ENCODE peak calls at places on chromosomes 5 and 9, in eight cellular contexts. I, C, D, Z, Y, V, S and B are unnamed samples.
A peak's percentile ranks its signal among the peaks of the same experiment; 100 is the strongest.

GRCh38 chr9:77402286-77402685 is 225.0 kb downstream of the VPS13A start:
- DNase-seq in I (no peak), C (no peak), D (peak; percentile 57), Z (no peak), Y (no peak), V (no peak), S (no peak), B (no peak)

GRCh38 chr9:38089387-38090165 is 20.5 kb upstream of the SHB start:
- DNase-seq in I (no peak), C (no peak), D (no peak), Z (no peak), Y (no peak), V (no peak), S (no peak), B (no peak)

GRCh38 chr9:37899041-37899440 is 4.9 kb downstream of the SLC25A51 start:
- DNase-seq in I (no peak), C (no peak), D (peak; percentile 68), Z (no peak), Y (no peak), V (no peak), S (no peak), B (no peak)

GRCh38 chr9:92607088-92607487 is 62.8 kb downstream of the IPPK start:
- DNase-seq in I (no peak), C (no peak), D (peak; percentile 89), Z (no peak), Y (no peak), V (no peak), S (no peak), B (no peak)

GRCh38 chr5:181259283-181259682 is 1.7 kb downstream of the TRIM52 start:
- DNase-seq in I (no peak), C (no peak), D (no peak), Z (no peak), Y (no peak), V (no peak), S (no peak), B (no peak)

GRCh38 chr9:89358376-89358775 is 40.1 kb downstream of the SECISBP2 start:
- DNase-seq in I (no peak), C (no peak), D (no peak), Z (no peak), Y (no peak), V (no peak), S (no peak), B (no peak)

GRCh38 chr5:111694183-111694582 is 62.8 kb downstream of the NREP start:
- DNase-seq in I (no peak), C (no peak), D (peak; percentile 84), Z (no peak), Y (no peak), V (no peak), S (no peak), B (peak; percentile 93)

GRCh38 chr5:139925163-139925562 is 117.9 kb downstream of the NRG2 start:
- DNase-seq in I (no peak), C (no peak), D (no peak), Z (no peak), Y (no peak), V (no peak), S (no peak), B (no peak)

GRCh38 chr9:34650816-34651215 is 1.2 kb upstream of the IL11RA start:
- DNase-seq in I (no peak), C (no peak), D (peak; percentile 25), Z (no peak), Y (no peak), V (no peak), S (no peak), B (no peak)

GRCh38 chr5:23139338-23140171 is 286.4 kb upstream of the CDH12 start:
- DNase-seq in I (no peak), C (no peak), D (peak; percentile 27), Z (no peak), Y (no peak), V (no peak), S (peak; percentile 12), B (peak; percentile 23)
- TF ChIP-seq CTCF in I (peak; percentile 76), C (peak; percentile 33), D (peak; percentile 23), Z (peak; percentile 41), Y (no peak), V (peak; percentile 33), S (peak; percentile 25), B (peak; percentile 60)

GRCh38 chr9:98990181-98990870 is 46.6 kb downstream of the COL15A1 start:
- DNase-seq in I (no peak), C (no peak), D (no peak), Z (no peak), Y (no peak), V (no peak), S (no peak), B (no peak)

GRCh38 chr9:98986866-98987653 is 43.4 kb downstream of the COL15A1 start:
- DNase-seq in I (no peak), C (no peak), D (no peak), Z (peak; percentile 21), Y (no peak), V (no peak), S (no peak), B (no peak)

GRCh38 chr9:98991981-98992884 is 48.5 kb downstream of the COL15A1 start:
- DNase-seq in I (peak; percentile 61), C (no peak), D (no peak), Z (no peak), Y (no peak), V (no peak), S (no peak), B (no peak)

GRCh38 chr9:98992885-98993569 is 49.3 kb downstream of the COL15A1 start:
- DNase-seq in I (no peak), C (no peak), D (peak; percentile 55), Z (no peak), Y (no peak), V (no peak), S (no peak), B (no peak)

GRCh38 chr9:98989036-98990000 is 45.6 kb downstream of the COL15A1 start:
- DNase-seq in I (no peak), C (no peak), D (peak; percentile 100), Z (peak; percentile 89), Y (no peak), V (peak; percentile 47), S (no peak), B (peak; percentile 51)
- TF ChIP-seq CTCF in I (no peak), C (no peak), D (peak; percentile 43), Z (no peak), Y (no peak), V (no peak), S (no peak), B (no peak)

GRCh38 chr5:80300125-80300524 is 19.7 kb upstream of the SPZ1 start:
- DNase-seq in I (no peak), C (no peak), D (no peak), Z (no peak), Y (no peak), V (no peak), S (no peak), B (no peak)
- TF ChIP-seq CTCF in I (no peak), C (no peak), D (no peak), Z (no peak), Y (no peak), V (no peak), S (no peak), B (no peak)

DNA sequence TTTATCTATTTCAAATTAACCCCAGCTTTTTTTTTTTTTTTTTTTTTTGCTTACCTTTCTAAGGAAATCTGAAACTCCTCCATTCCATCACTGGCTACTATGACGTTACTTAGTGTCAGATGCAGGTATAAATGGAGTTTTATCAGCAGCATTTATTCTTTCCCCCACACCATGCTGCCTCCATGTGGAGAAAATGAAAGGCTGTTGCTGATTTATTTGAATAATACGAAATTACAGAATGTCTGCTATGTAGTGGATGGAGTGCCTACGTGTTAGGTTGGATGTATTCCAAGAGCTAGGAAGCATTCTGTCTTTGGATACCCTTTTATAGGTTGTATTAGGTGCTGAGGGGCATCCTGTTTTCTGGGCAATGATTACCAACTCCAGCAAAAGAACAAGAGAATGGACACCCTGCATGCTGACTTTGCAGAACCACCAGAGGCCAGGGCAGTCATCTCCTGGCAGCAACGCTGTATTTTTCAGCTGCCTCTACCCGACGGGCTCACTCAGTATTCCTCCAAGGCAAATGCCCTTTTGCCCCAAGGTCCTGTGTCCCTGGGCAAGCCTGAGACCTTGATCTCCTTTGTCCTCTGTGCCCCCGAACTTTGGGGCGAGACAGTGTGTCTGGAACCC is 199.5 kb downstream of the ALDH1A1 start:
- DNase-seq in I (no peak), C (no peak), D (peak; percentile 47), Z (no peak), Y (peak; percentile 17), V (no peak), S (no peak), B (peak; percentile 43)
- TF ChIP-seq CTCF in I (peak; percentile 39), C (no peak), D (peak; percentile 43), Z (peak; percentile 24), Y (no peak), V (peak; percentile 12), S (no peak), B (no peak)

GRCh38 chr5:34511915-34512314 is 144.2 kb upstream of the RAI14 start:
- DNase-seq in I (no peak), C (no peak), D (peak; percentile 22), Z (no peak), Y (no peak), V (no peak), S (no peak), B (no peak)
- TF ChIP-seq CTCF in I (no peak), C (no peak), D (no peak), Z (no peak), Y (no peak), V (no peak), S (no peak), B (no peak)

DNA sequence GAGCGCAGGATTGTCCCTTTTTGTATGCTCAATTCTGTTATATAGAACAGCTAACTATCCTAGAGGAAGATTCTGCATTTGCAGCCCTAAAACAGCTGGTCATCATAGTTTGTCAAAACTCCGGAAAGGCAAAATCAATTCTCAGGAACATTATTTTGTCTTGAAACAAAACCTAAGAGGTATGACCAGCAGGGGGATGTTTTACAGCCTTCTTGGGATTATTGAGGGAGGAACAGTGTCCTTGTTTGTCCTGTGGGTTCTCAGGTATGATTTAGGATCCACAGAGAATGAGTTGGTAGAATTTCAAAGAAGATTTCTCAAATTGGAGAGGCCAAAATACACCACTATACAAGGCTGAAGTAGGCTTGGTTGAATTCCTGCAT is 136.4 kb downstream of the ZSWIM6 start:
- DNase-seq in I (no peak), C (no peak), D (peak; percentile 17), Z (no peak), Y (no peak), V (no peak), S (no peak), B (no peak)
- TF ChIP-seq CTCF in I (no peak), C (no peak), D (no peak), Z (no peak), Y (no peak), V (peak; percentile 9), S (no peak), B (no peak)